ENCODE peak calls at places on chromosomes 11 and 22, in seven cellular contexts. X is amniotic epithelial cell; M is GM03348; F is stimulated activated CD8-positive, alpha-beta memory T cell treated with anti-CD3 and anti-CD28 coated beads, Interleukin-7, amount 100 ng/mL, for 48 hours; V is ovary; E is LoVo; L is A549. B is an unnamed sample.

GRCh38 chr22:26823966-26824365 is 166.6 kb downstream of the MIAT start:
- DNase-seq in F (no peak), M (no peak), X (no peak), V (no peak), E (no peak), L (no peak), B (no peak)

GRCh38 chr11:41053894-41054293 is 405.6 kb downstream of the LRRC4C start:
- DNase-seq in M (no peak), V (no peak), L (no peak), X (no peak), F (no peak), E (no peak), B (no peak)

GRCh38 chr11:86548278-86548917 is 124.0 kb downstream of the ME3 start:
- DNase-seq in L (no peak), E (no peak), X (peak), M (peak), F (no peak), V (no peak), B (no peak)

GRCh38 chr11:13955971-13956421 is 6.5 kb upstream of the SPON1 start:
- DNase-seq in L (no peak), E (peak), F (no peak), M (peak), V (peak), X (peak), B (peak)

GRCh38 chr11:119906376-119906775 is 177.4 kb upstream of the NECTIN1 start:
- DNase-seq in F (no peak), E (no peak), X (no peak), L (no peak), M (no peak), V (no peak), B (no peak)

GRCh38 chr22:29733362-29734322 is 13.8 kb downstream of the CABP7 start:
- DNase-seq in V (no peak), F (no peak), X (peak), E (no peak), M (no peak), L (no peak), B (no peak)

GRCh38 chr11:61042961-61043540 is 59.2 kb upstream of the CD5 start:
- DNase-seq in E (no peak), V (no peak), M (no peak), X (no peak), F (no peak), L (no peak), B (no peak)

GRCh38 chr22:37545703-37546435 is 14.4 kb upstream of the CDC42EP1 start:
- DNase-seq in X (peak), M (peak), V (peak), E (peak), F (no peak), L (peak), B (no peak)

GRCh38 chr22:30196141-30196866 is 50.3 kb downstream of the LIF start:
- DNase-seq in M (peak), F (peak), E (peak), X (peak), V (no peak), L (peak), B (peak)

GRCh38 chr11:18321622-18321990 is 334 bp downstream of the HPS5 start:
- DNase-seq in F (no peak), L (no peak), X (no peak), E (no peak), M (no peak), V (no peak), B (no peak)

GRCh38 chr11:34194576-34195335 is 89.3 kb downstream of the NAT10 start:
- DNase-seq in X (no peak), E (no peak), M (peak), V (no peak), F (no peak), L (no peak), B (no peak)

GRCh38 chr22:48753752-48754517 is 1073.7 kb downstream of the BRD1 start:
- DNase-seq in M (peak), F (no peak), L (no peak), X (no peak), E (no peak), V (no peak), B (no peak)

GRCh38 chr11:134536219-134536618 is 124.2 kb upstream of the B3GAT1 start:
- DNase-seq in F (no peak), E (no peak), L (no peak), V (no peak), M (no peak), X (no peak), B (no peak)

GRCh38 chr11:128854801-128855200 is 12.3 kb downstream of the KCNJ1 start:
- DNase-seq in M (no peak), L (no peak), X (no peak), V (no peak), E (no peak), F (no peak), B (no peak)

GRCh38 chr22:43235445-43236400 is 48.8 kb upstream of the TTLL12 start:
- DNase-seq in L (no peak), E (no peak), V (no peak), M (no peak), F (no peak), X (no peak), B (no peak)

GRCh38 chr11:133228406-133229330 is 303.6 kb downstream of the OPCML start:
- DNase-seq in M (no peak), V (no peak), F (no peak), E (no peak), X (no peak), L (no peak), B (no peak)

GRCh38 chr11:102010776-102011500 is 36.3 kb upstream of the CFAP300 start:
- DNase-seq in E (peak), V (no peak), L (peak), M (peak), X (peak), F (no peak), B (peak)

GRCh38 chr22:27836181-27836580 is 34.6 kb upstream of the MN1 start:
- DNase-seq in X (no peak), L (no peak), E (no peak), F (no peak), V (peak), M (peak), B (no peak)

GRCh38 chr22:46070722-46071450 is 79.4 kb upstream of the PPARA start:
- DNase-seq in X (peak), F (no peak), V (peak), L (no peak), M (peak), E (peak), B (peak)

GRCh38 chr11:116424615-116425261 is 348.0 kb downstream of the BUD13 start:
- DNase-seq in L (no peak), V (no peak), F (no peak), X (no peak), E (peak), M (no peak), B (no peak)

GRCh38 chr11:117197516-117198456 is 1.4 kb upstream of the TAGLN start:
- DNase-seq in V (peak), F (no peak), X (peak), E (no peak), L (no peak), M (peak), B (no peak)

GRCh38 chr22:44642096-44642644 is 59.8 kb upstream of the PRR5 start:
- DNase-seq in E (no peak), F (no peak), X (no peak), L (no peak), M (no peak), V (no peak), B (no peak)

GRCh38 chr22:47695176-47695575 is 932.7 kb downstream of the TBC1D22A start:
- DNase-seq in L (no peak), X (no peak), F (no peak), M (no peak), V (no peak), E (no peak), B (peak)

GRCh38 chr11:17927643-17928343 is 85.1 kb downstream of the SERGEF start:
- DNase-seq in X (peak), E (no peak), V (no peak), F (no peak), L (no peak), M (peak), B (no peak)

GRCh38 chr11:12893787-12894672 is 115.1 kb upstream of the RASSF10 start:
- DNase-seq in F (peak), L (peak), X (peak), E (peak), M (peak), V (peak), B (peak)

GRCh38 chr22:35315855-35316745 is 16.4 kb downstream of the TOM1 start:
- DNase-seq in X (no peak), F (no peak), V (peak), L (no peak), E (no peak), M (no peak), B (no peak)

GRCh38 chr11:18540207-18541009 is 13.7 kb upstream of the TSG101 start:
- DNase-seq in V (no peak), L (no peak), F (no peak), X (peak), M (no peak), E (peak), B (peak)

GRCh38 chr11:57904369-57904768 is 119.3 kb upstream of the OR9Q1 start:
- DNase-seq in E (no peak), F (no peak), V (no peak), L (no peak), X (no peak), M (no peak), B (no peak)

GRCh38 chr11:87445002-87445401 is 407.3 kb downstream of the TMEM135 start:
- DNase-seq in X (peak), E (no peak), F (no peak), V (no peak), L (no peak), M (peak), B (no peak)

GRCh38 chr11:118845369-118845768 is 38.3 kb upstream of the CXCR5 start:
- DNase-seq in E (peak), X (peak), L (no peak), F (no peak), M (peak), V (no peak), B (peak)

GRCh38 chr11:12223771-12224536 is 113.6 kb downstream of the MICAL2 start:
- DNase-seq in F (no peak), V (no peak), L (no peak), M (no peak), X (no peak), E (no peak), B (peak)

B was measured in activated CD4-positive, alpha-beta T cell treated with anti-CD3 and anti-CD28 coated beads, Interleukin-2, amount 10 ng/mL, durations not matched to agents 24 days and 14 days.